ENCODE peak calls at places on chromosomes 5 and 9, in seven cellular contexts. One of them, this sample, is unnamed.

GRCh38 chr5:109803854-109804253 is 114.1 kb downstream of the MAN2A1 start:
- DNase-seq in mucosa of descending colon: no peak
- DNase-seq in aorta: no peak
- DNase-seq in gastrocnemius medialis: no peak
- DNase-seq in HFF-Myc: no peak
- DNase-seq in AG09309: no peak
- DNase-seq in epithelial cell of esophagus: no peak
- DNase-seq in this sample: no peak

GRCh38 chr5:16983022-16983639 is 47.0 kb upstream of the MYO10 start:
- DNase-seq in AG09309: no peak
- DNase-seq in mucosa of descending colon: peak; percentile 11
- DNase-seq in HFF-Myc: no peak
- DNase-seq in aorta: no peak
- DNase-seq in gastrocnemius medialis: no peak
- DNase-seq in epithelial cell of esophagus: no peak
- DNase-seq in this sample: no peak

GRCh38 chr5:16521561-16522090 is 56.0 kb upstream of the ZNF622 start:
- DNase-seq in epithelial cell of esophagus: no peak
- DNase-seq in gastrocnemius medialis: no peak
- DNase-seq in mucosa of descending colon: peak; percentile 68
- DNase-seq in HFF-Myc: no peak
- DNase-seq in AG09309: no peak
- DNase-seq in aorta: no peak
- DNase-seq in this sample: no peak

GRCh38 chr5:1660037-1660400 is 136.3 kb upstream of the LPCAT1 start:
- DNase-seq in epithelial cell of esophagus: no peak
- DNase-seq in aorta: peak; percentile 38
- DNase-seq in mucosa of descending colon: no peak
- DNase-seq in gastrocnemius medialis: no peak
- DNase-seq in HFF-Myc: no peak
- DNase-seq in AG09309: no peak
- DNase-seq in this sample: no peak

GRCh38 chr9:27861887-27862286 is 288.6 kb upstream of the C9orf72 start:
- DNase-seq in gastrocnemius medialis: no peak
- DNase-seq in AG09309: no peak
- DNase-seq in aorta: no peak
- DNase-seq in mucosa of descending colon: no peak
- DNase-seq in HFF-Myc: no peak
- DNase-seq in epithelial cell of esophagus: peak; percentile 45
- DNase-seq in this sample: peak; percentile 14

GRCh38 chr5:117207088-117207668 is 632.6 kb upstream of the SEMA6A start:
- DNase-seq in AG09309: no peak
- DNase-seq in HFF-Myc: no peak
- DNase-seq in mucosa of descending colon: no peak
- DNase-seq in epithelial cell of esophagus: no peak
- DNase-seq in aorta: no peak
- DNase-seq in gastrocnemius medialis: no peak
- DNase-seq in this sample: no peak

GRCh38 chr5:171388816-171389168 is 1.1 kb downstream of the NPM1 start:
- DNase-seq in gastrocnemius medialis: no peak
- DNase-seq in mucosa of descending colon: no peak
- DNase-seq in AG09309: no peak
- DNase-seq in aorta: peak; percentile 30
- DNase-seq in epithelial cell of esophagus: no peak
- DNase-seq in HFF-Myc: no peak
- DNase-seq in this sample: no peak

GRCh38 chr5:168951764-168952163 is 349.2 kb downstream of the SLIT3 start:
- DNase-seq in epithelial cell of esophagus: no peak
- DNase-seq in mucosa of descending colon: no peak
- DNase-seq in gastrocnemius medialis: no peak
- DNase-seq in aorta: no peak
- DNase-seq in AG09309: no peak
- DNase-seq in HFF-Myc: no peak
- DNase-seq in this sample: no peak

GRCh38 chr5:39794511-39794910 is 369.7 kb upstream of the DAB2 start:
- DNase-seq in AG09309: no peak
- DNase-seq in HFF-Myc: no peak
- DNase-seq in mucosa of descending colon: peak; percentile 5
- DNase-seq in epithelial cell of esophagus: no peak
- DNase-seq in gastrocnemius medialis: peak; percentile 18
- DNase-seq in aorta: no peak
- DNase-seq in this sample: no peak

GRCh38 chr5:132429451-132430440 is 60.2 kb downstream of the SLC22A5 start:
- DNase-seq in gastrocnemius medialis: no peak
- DNase-seq in mucosa of descending colon: no peak
- DNase-seq in HFF-Myc: no peak
- DNase-seq in aorta: no peak
- DNase-seq in epithelial cell of esophagus: no peak
- DNase-seq in AG09309: no peak
- DNase-seq in this sample: no peak

GRCh38 chr9:131827821-131828369 is 88.0 kb upstream of the RAPGEF1 start:
- DNase-seq in mucosa of descending colon: no peak
- DNase-seq in HFF-Myc: no peak
- DNase-seq in epithelial cell of esophagus: no peak
- DNase-seq in gastrocnemius medialis: no peak
- DNase-seq in AG09309: no peak
- DNase-seq in aorta: no peak
- DNase-seq in this sample: no peak

GRCh38 chr9:122055668-122056067 is 37.4 kb downstream of the TTLL11 start:
- DNase-seq in AG09309: no peak
- DNase-seq in mucosa of descending colon: no peak
- DNase-seq in aorta: no peak
- DNase-seq in gastrocnemius medialis: no peak
- DNase-seq in HFF-Myc: no peak
- DNase-seq in epithelial cell of esophagus: no peak
- DNase-seq in this sample: no peak
- H3K4me3 ChIP-seq in AG09309: no peak overlapping the region
- H3K4me3 ChIP-seq in mucosa of descending colon: no peak overlapping the region
- H3K4me3 ChIP-seq in aorta: no peak overlapping the region
- H3K4me3 ChIP-seq in gastrocnemius medialis: no peak overlapping the region
- H3K4me3 ChIP-seq in HFF-Myc: no peak overlapping the region
- H3K4me3 ChIP-seq in epithelial cell of esophagus: no peak overlapping the region
- H3K4me3 ChIP-seq in this sample: no peak overlapping the region

DNA sequence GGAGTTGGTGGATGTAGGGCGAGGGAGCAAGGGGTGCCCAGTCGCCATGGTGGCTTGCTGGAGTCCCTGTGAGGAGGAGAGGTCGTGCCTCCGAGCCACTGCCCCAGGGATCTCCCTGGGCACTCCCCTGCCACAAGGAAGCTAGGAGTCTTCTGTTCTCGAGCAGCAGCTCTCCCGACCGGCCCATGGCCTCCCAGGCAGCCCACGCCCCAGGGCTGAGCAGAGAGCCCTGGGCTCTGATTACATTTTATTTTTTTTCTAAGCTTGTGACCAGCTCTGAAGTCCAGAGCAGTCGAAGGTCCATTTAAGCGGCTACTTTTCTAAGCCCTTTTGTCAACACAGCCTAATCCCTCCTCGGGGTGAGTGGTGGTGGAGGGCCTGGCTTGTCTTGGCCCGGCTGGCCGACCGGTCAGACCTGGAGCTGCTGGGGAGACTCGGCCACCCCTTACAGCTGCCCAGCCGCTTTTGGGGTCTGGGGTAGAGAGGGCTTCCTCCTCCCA is 2.1 kb downstream of the RXRA start:
- DNase-seq in AG09309: no peak
- DNase-seq in aorta: peak; percentile 75
- DNase-seq in gastrocnemius medialis: no peak
- DNase-seq in HFF-Myc: no peak
- DNase-seq in epithelial cell of esophagus: peak; percentile 19
- DNase-seq in mucosa of descending colon: peak; percentile 71
- DNase-seq in this sample: no peak
- H3K4me3 ChIP-seq in AG09309: peak overlapping the region; percentile 77
- H3K4me3 ChIP-seq in aorta: peak overlapping the region; percentile 9
- H3K4me3 ChIP-seq in gastrocnemius medialis: peak overlapping the region; percentile 79
- H3K4me3 ChIP-seq in HFF-Myc: peak overlapping the region; percentile 70
- H3K4me3 ChIP-seq in epithelial cell of esophagus: peak overlapping the region; percentile 74
- H3K4me3 ChIP-seq in mucosa of descending colon: peak overlapping the region; percentile 14
- H3K4me3 ChIP-seq in this sample: no peak overlapping the region

GRCh38 chr5:142828797-142829535 is 58.8 kb downstream of the ARHGAP26 start:
- DNase-seq in HFF-Myc: no peak
- DNase-seq in mucosa of descending colon: no peak
- DNase-seq in gastrocnemius medialis: no peak
- DNase-seq in epithelial cell of esophagus: no peak
- DNase-seq in AG09309: no peak
- DNase-seq in aorta: no peak
- DNase-seq in this sample: no peak

GRCh38 chr5:142825378-142826089 is 55.4 kb downstream of the ARHGAP26 start:
- DNase-seq in HFF-Myc: no peak
- DNase-seq in aorta: peak; percentile 78
- DNase-seq in gastrocnemius medialis: no peak
- DNase-seq in mucosa of descending colon: no peak
- DNase-seq in AG09309: no peak
- DNase-seq in epithelial cell of esophagus: no peak
- DNase-seq in this sample: no peak

GRCh38 chr5:142826093-142826492 is 55.9 kb downstream of the ARHGAP26 start:
- DNase-seq in AG09309: no peak
- DNase-seq in HFF-Myc: no peak
- DNase-seq in epithelial cell of esophagus: no peak
- DNase-seq in mucosa of descending colon: no peak
- DNase-seq in gastrocnemius medialis: no peak
- DNase-seq in aorta: no peak
- DNase-seq in this sample: no peak

GRCh38 chr5:142827934-142828576 is 57.9 kb downstream of the ARHGAP26 start:
- DNase-seq in HFF-Myc: no peak
- DNase-seq in AG09309: no peak
- DNase-seq in gastrocnemius medialis: no peak
- DNase-seq in mucosa of descending colon: no peak
- DNase-seq in epithelial cell of esophagus: peak; percentile 24
- DNase-seq in aorta: no peak
- DNase-seq in this sample: no peak

DNA sequence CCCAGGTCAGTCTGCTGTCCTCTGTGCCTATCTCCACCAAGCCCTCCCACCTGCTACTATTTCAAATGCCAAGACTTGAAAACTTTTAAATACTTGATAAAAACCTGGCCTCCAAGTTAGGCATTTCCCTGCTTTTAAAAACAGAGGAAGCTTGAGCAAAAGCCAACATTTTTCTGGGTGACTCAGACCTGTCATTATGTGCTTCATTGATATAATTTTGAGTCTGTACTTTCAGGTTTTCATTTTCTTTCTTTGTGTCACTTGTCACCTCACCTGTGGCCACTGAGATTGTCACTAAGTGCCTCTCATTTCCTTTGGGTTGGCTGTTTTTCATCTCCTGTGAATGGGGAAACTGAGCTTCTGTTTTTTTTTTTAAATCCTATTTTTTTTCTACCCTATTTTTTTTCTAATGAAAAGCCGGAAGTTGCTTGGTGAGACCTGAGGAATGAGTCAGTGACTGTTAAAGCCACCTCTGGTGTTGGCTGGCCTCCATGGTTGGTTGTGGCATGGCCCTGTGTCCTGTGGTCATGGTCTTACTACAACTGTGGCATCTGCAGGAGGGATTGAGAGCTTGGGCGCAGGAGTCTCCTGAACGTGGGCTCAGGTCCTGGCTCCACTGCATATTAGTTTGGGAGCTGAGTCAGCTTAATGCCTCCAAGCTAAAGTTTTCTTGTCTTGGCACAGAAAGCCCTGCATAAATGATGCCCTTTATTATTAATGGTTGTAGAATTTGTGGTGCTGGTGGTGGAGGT is 56.7 kb downstream of the ARHGAP26 start:
- DNase-seq in HFF-Myc: peak; percentile 32
- DNase-seq in gastrocnemius medialis: no peak
- DNase-seq in mucosa of descending colon: no peak
- DNase-seq in epithelial cell of esophagus: peak; percentile 68
- DNase-seq in AG09309: no peak
- DNase-seq in aorta: peak; percentile 78
- DNase-seq in this sample: peak; percentile 67
- H3K4me3 ChIP-seq in HFF-Myc: no peak overlapping the region
- H3K4me3 ChIP-seq in gastrocnemius medialis: no peak overlapping the region
- H3K4me3 ChIP-seq in mucosa of descending colon: no peak overlapping the region
- H3K4me3 ChIP-seq in epithelial cell of esophagus: no peak overlapping the region
- H3K4me3 ChIP-seq in AG09309: no peak overlapping the region
- H3K4me3 ChIP-seq in aorta: no peak overlapping the region
- H3K4me3 ChIP-seq in this sample: no peak overlapping the region

GRCh38 chr5:22473865-22474264 is 379.3 kb downstream of the CDH12 start:
- DNase-seq in HFF-Myc: no peak
- DNase-seq in AG09309: no peak
- DNase-seq in mucosa of descending colon: no peak
- DNase-seq in gastrocnemius medialis: no peak
- DNase-seq in epithelial cell of esophagus: peak; percentile 68
- DNase-seq in aorta: no peak
- DNase-seq in this sample: no peak
- H3K4me3 ChIP-seq in HFF-Myc: no peak overlapping the region
- H3K4me3 ChIP-seq in AG09309: no peak overlapping the region
- H3K4me3 ChIP-seq in mucosa of descending colon: no peak overlapping the region
- H3K4me3 ChIP-seq in gastrocnemius medialis: no peak overlapping the region
- H3K4me3 ChIP-seq in epithelial cell of esophagus: no peak overlapping the region
- H3K4me3 ChIP-seq in aorta: no peak overlapping the region
- H3K4me3 ChIP-seq in this sample: no peak overlapping the region

DNA sequence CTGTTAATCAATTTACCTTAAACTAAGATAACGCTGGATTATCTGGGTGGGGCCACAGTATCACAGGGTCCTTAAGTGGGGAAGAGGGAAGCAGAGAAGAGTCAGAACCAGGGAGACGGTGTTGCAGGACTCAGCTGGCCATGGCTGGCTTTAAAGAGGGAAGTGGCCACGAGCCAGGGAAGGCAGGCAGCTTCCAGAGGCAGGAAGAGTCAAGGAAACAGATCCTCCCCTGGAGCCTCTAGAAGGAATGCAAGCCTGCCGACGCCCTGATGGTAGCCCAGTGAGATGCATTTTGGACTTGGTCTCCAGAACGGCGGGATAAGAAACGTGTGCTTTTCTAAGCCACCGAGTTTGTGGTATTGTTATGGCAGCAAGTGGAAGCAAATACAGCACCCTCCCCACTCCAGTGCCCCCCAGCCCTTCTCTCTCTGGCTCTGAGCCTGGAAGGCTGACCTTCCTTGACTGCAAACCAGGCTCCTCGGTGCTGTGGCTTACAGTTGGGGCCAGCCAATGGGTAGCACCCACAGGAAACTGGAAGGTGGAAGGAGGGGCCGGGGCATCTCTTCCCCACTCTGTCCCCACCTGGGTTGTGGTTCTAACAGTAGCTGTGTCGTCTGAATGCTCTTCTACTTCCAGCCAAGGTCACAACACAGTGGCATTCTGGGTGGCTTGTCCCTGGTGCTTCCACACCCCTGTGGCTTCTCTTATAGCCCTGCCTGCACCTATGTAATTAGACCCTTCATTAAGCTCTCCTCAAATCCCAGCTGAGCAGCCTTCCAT is 30.1 kb upstream of the UNC5A start:
- DNase-seq in gastrocnemius medialis: no peak
- DNase-seq in aorta: peak; percentile 37
- DNase-seq in AG09309: no peak
- DNase-seq in HFF-Myc: no peak
- DNase-seq in epithelial cell of esophagus: no peak
- DNase-seq in mucosa of descending colon: no peak
- DNase-seq in this sample: no peak
- H3K4me3 ChIP-seq in gastrocnemius medialis: no peak overlapping the region
- H3K4me3 ChIP-seq in aorta: no peak overlapping the region
- H3K4me3 ChIP-seq in AG09309: no peak overlapping the region
- H3K4me3 ChIP-seq in HFF-Myc: no peak overlapping the region
- H3K4me3 ChIP-seq in epithelial cell of esophagus: no peak overlapping the region
- H3K4me3 ChIP-seq in mucosa of descending colon: no peak overlapping the region
- H3K4me3 ChIP-seq in this sample: no peak overlapping the region